ENCODE peak calls at places on chromosomes 16 and 17, in five cellular contexts. R is stomach; H is CD8-positive, alpha-beta memory T cell; K is breast epithelium; O is PC-3. L is an unnamed sample.

GRCh38 chr17:5825717-5826330 is 241.5 kb upstream of the NLRP1 start:
- DNase-seq in R (no peak), H (no peak), K (no peak), O (peak; percentile 60), L (no peak)

GRCh38 chr17:48259710-48260291 is 152.2 kb downstream of the SNX11 start:
- DNase-seq in R (no peak), H (no peak), K (no peak), O (peak; percentile 87), L (peak; percentile 26)

GRCh38 chr16:86662195-86662594 is 83.8 kb downstream of the FOXL1 start:
- DNase-seq in R (no peak), H (no peak), K (no peak), O (no peak), L (no peak)

GRCh38 chr16:21070564-21070963 is 80.1 kb downstream of the DNAH3 start:
- DNase-seq in R (no peak), H (no peak), K (no peak), O (no peak), L (no peak)

GRCh38 chr17:40545660-40546059 is 19.6 kb downstream of the CCR7 start:
- DNase-seq in R (peak; percentile 1), H (no peak), K (peak; percentile 42), O (no peak), L (no peak)

GRCh38 chr16:48535831-48536599 is 74.0 kb downstream of the N4BP1 start:
- DNase-seq in R (no peak), H (no peak), K (no peak), O (no peak), L (peak; percentile 40)

GRCh38 chr17:77366558-77367245 is 225.9 kb downstream of the SEC14L1 start:
- DNase-seq in R (no peak), H (no peak), K (no peak), O (no peak), L (peak; percentile 35)

GRCh38 chr16:3259097-3259496 is 2.7 kb upstream of the MEFV start:
- DNase-seq in R (peak; percentile 43), H (no peak), K (no peak), O (no peak), L (peak; percentile 73)

GRCh38 chr17:81909231-81909630 is 2.0 kb downstream of the PCYT2 start:
- DNase-seq in R (no peak), H (no peak), K (no peak), O (no peak), L (no peak)

GRCh38 chr16:67773099-67773498 is 33.3 kb downstream of the RANBP10 start:
- DNase-seq in R (no peak), H (no peak), K (no peak), O (no peak), L (peak; percentile 66)

GRCh38 chr16:85245307-85246172 is 133.3 kb upstream of the CIBAR2 start:
- DNase-seq in R (peak; percentile 44), H (peak; percentile 22), K (no peak), O (peak; percentile 51), L (peak; percentile 60)

GRCh38 chr17:81976332-81977210 is 858 bp upstream of the ASPSCR1 start:
- DNase-seq in R (peak; percentile 69), H (no peak), K (no peak), O (peak; percentile 23), L (peak; percentile 67)

GRCh38 chr17:64920026-64920418 is 744 bp upstream of the LRRC37A3 start:
- DNase-seq in R (no peak), H (no peak), K (no peak), O (peak; percentile 34), L (no peak)

GRCh38 chr16:31344712-31345111 is 10.3 kb upstream of the ITGAX start:
- DNase-seq in R (no peak), H (no peak), K (no peak), O (no peak), L (no peak)

GRCh38 chr17:4556996-4557395 is 1.8 kb upstream of the MYBBP1A start:
- DNase-seq in R (no peak), H (no peak), K (no peak), O (no peak), L (no peak)

GRCh38 chr17:41486809-41487530 is 2.7 kb downstream of the KRT36 start:
- DNase-seq in R (peak; percentile 49), H (no peak), K (no peak), O (no peak), L (peak; percentile 66)

GRCh38 chr16:70735141-70735979 is 49.5 kb upstream of the MTSS2 start:
- DNase-seq in R (no peak), H (no peak), K (no peak), O (no peak), L (peak; percentile 52)

GRCh38 chr17:17886253-17886652 is 49.5 kb upstream of the SREBF1 start:
- DNase-seq in R (no peak), H (no peak), K (no peak), O (no peak), L (no peak)

GRCh38 chr17:28897769-28898259 is 281 bp upstream of the FLOT2 start:
- DNase-seq in R (no peak), H (no peak), K (no peak), O (no peak), L (peak; percentile 52)

GRCh38 chr16:4350787-4351659 is at the start of gene PAM16:
- DNase-seq in R (peak; percentile 98), H (peak; percentile 98), K (peak; percentile 95), O (peak; percentile 90), L (peak; percentile 98)

GRCh38 chr16:47578573-47578972 is 117.4 kb downstream of the PHKB start:
- DNase-seq in R (no peak), H (no peak), K (no peak), O (no peak), L (no peak)

GRCh38 chr17:30405161-30405560 is 26.4 kb downstream of the CPD start:
- DNase-seq in R (no peak), H (no peak), K (no peak), O (no peak), L (no peak)

GRCh38 chr17:58310511-58311428 is 17.8 kb downstream of the TSPOAP1 start:
- DNase-seq in R (peak; percentile 19), H (no peak), K (peak; percentile 45), O (no peak), L (no peak)

GRCh38 chr16:89918453-89919347 is at the start of gene MC1R:
- DNase-seq in R (no peak), H (no peak), K (no peak), O (no peak), L (no peak)

GRCh38 chr16:57186630-57187507 is 740 bp downstream of the RSPRY1 start:
- DNase-seq in R (no peak), H (peak; percentile 6), K (no peak), O (peak; percentile 16), L (peak; percentile 35)

GRCh38 chr17:49647256-49647585 is 30.7 kb downstream of the SPOP start:
- DNase-seq in R (no peak), H (no peak), K (no peak), O (no peak), L (no peak)

GRCh38 chr17:10579270-10579669 is 29.8 kb upstream of the MYH2 start:
- DNase-seq in R (no peak), H (no peak), K (no peak), O (peak; percentile 6), L (no peak)

GRCh38 chr16:15485175-15485574 is 50.8 kb downstream of the BMERB1 start:
- DNase-seq in R (no peak), H (no peak), K (no peak), O (no peak), L (no peak)

GRCh38 chr16:4114257-4115208 is 1.7 kb downstream of the ADCY9 start:
- DNase-seq in R (no peak), H (no peak), K (no peak), O (no peak), L (no peak)

GRCh38 chr16:25988089-25988488 is 296.3 kb downstream of the HS3ST4 start:
- DNase-seq in R (no peak), H (no peak), K (no peak), O (no peak), L (no peak)

GRCh38 chr17:42221886-42222745 is 27.8 kb upstream of the GHDC start:
- DNase-seq in R (peak; percentile 55), H (peak; percentile 55), K (no peak), O (no peak), L (peak; percentile 30)

GRCh38 chr17:48486557-48486956 is 44.3 kb downstream of the HOXB1 start:
- DNase-seq in R (no peak), H (no peak), K (no peak), O (peak; percentile 93), L (no peak)

GRCh38 chr17:71970312-71970711 is 150.5 kb upstream of the SOX9 start:
- DNase-seq in R (no peak), H (no peak), K (no peak), O (peak; percentile 94), L (no peak)

GRCh38 chr16:54957403-54957802 is 26.7 kb downstream of the IRX5 start:
- DNase-seq in R (peak; percentile 57), H (no peak), K (no peak), O (peak; percentile 38), L (peak; percentile 28)

GRCh38 chr17:6269474-6269873 is 165.4 kb downstream of the AIPL1 start:
- DNase-seq in R (no peak), H (no peak), K (no peak), O (peak; percentile 61), L (no peak)

GRCh38 chr17:61380217-61380835 is 19.3 kb upstream of the TBX2 start:
- DNase-seq in R (no peak), H (no peak), K (no peak), O (no peak), L (no peak)
- H3K4me3 ChIP-seq in R (no peak overlapping the region), H (no peak overlapping the region), K (no peak overlapping the region), O (no peak overlapping the region), L (no peak overlapping the region)

GRCh38 chr17:75396025-75396424 is 9.5 kb downstream of the GRB2 start:
- DNase-seq in R (no peak), H (no peak), K (no peak), O (no peak), L (no peak)
- H3K4me3 ChIP-seq in R (no peak overlapping the region), H (no peak overlapping the region), K (no peak overlapping the region), O (no peak overlapping the region), L (no peak overlapping the region)

GRCh38 chr17:31856750-31857149 is 2.3 kb downstream of the COPRS start:
- DNase-seq in R (no peak), H (no peak), K (no peak), O (no peak), L (no peak)
- H3K4me3 ChIP-seq in R (no peak overlapping the region), H (no peak overlapping the region), K (no peak overlapping the region), O (no peak overlapping the region), L (no peak overlapping the region)

GRCh38 chr16:1153480-1154160 is 714 bp downstream of the CACNA1H start:
- DNase-seq in R (no peak), H (no peak), K (no peak), O (no peak), L (no peak)

GRCh38 chr16:1156111-1156982 is 3.4 kb downstream of the CACNA1H start:
- DNase-seq in R (no peak), H (no peak), K (no peak), O (no peak), L (no peak)

GRCh38 chr16:1155353-1156110 is 2.6 kb downstream of the CACNA1H start:
- DNase-seq in R (no peak), H (no peak), K (no peak), O (no peak), L (no peak)

GRCh38 chr16:1154291-1154886 is 1.5 kb downstream of the CACNA1H start:
- DNase-seq in R (no peak), H (no peak), K (no peak), O (no peak), L (no peak)

DNA sequence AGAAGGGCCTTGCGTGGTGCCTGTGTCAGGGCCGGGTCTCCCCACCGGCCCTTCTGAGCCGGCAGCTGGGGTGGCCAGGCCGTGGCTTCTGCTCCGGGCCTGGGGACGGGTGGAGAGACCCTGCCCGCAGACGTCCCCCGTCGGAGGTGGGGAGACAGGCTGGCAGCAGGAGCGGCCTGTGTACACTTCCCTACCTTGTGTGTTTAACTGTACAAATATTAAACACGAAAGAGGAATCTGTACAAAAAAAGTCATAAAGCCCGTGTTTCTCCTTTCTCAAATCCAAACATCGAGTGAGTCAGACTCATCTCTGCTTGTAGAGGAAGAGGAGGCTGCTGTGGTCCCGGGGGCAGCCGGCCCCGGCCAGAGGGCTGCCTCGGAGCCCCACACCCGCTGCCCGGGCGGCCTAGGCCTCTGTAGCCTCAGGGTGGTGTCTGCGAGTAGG is 2.0 kb downstream of the CACNA1H start:
- DNase-seq in R (no peak), H (no peak), K (no peak), O (peak; percentile 55), L (no peak)
- H3K4me3 ChIP-seq in R (peak overlapping the region; percentile 60), H (no peak overlapping the region), K (no peak overlapping the region), O (peak overlapping the region; percentile 58), L (no peak overlapping the region)